ENCODE peak calls at places on chromosomes 7 and 10, in four cellular contexts. One of them, this sample, is unnamed.

GRCh38 chr10:80153460-80153859 is 20.9 kb downstream of the PLAC9 start:
- DNase-seq in thyroid gland: no peak
- DNase-seq in K562: no peak
- DNase-seq in ovary: no peak
- DNase-seq in this sample: peak; percentile 61

GRCh38 chr10:13331641-13332040 is 16.5 kb downstream of the SEPHS1 start:
- DNase-seq in thyroid gland: no peak
- DNase-seq in K562: no peak
- DNase-seq in ovary: no peak
- DNase-seq in this sample: no peak

GRCh38 chr7:657565-658119 is 68.9 kb upstream of the DNAAF5 start:
- DNase-seq in thyroid gland: no peak
- DNase-seq in K562: no peak
- DNase-seq in ovary: no peak
- DNase-seq in this sample: no peak

GRCh38 chr7:142811154-142811737 is 40.5 kb downstream of the PRSS2 start:
- DNase-seq in thyroid gland: no peak
- DNase-seq in K562: peak; percentile 73
- DNase-seq in ovary: no peak
- DNase-seq in this sample: no peak

GRCh38 chr7:54725255-54725654 is 33.8 kb downstream of the SEC61G start:
- DNase-seq in thyroid gland: no peak
- DNase-seq in K562: no peak
- DNase-seq in ovary: no peak
- DNase-seq in this sample: no peak

GRCh38 chr7:155963356-155963755 is 151.1 kb upstream of the SHH start:
- DNase-seq in thyroid gland: no peak
- DNase-seq in K562: no peak
- DNase-seq in ovary: no peak
- DNase-seq in this sample: no peak

GRCh38 chr7:133794490-133794889 is 332.6 kb upstream of the LRGUK start:
- DNase-seq in thyroid gland: no peak
- DNase-seq in K562: no peak
- DNase-seq in ovary: no peak
- DNase-seq in this sample: no peak

GRCh38 chr10:129031233-129032150 is 435.5 kb upstream of the MGMT start:
- DNase-seq in thyroid gland: no peak
- DNase-seq in K562: peak; percentile 50
- DNase-seq in ovary: no peak
- DNase-seq in this sample: peak; percentile 84

GRCh38 chr10:80141696-80142460 is 9.3 kb downstream of the PLAC9 start:
- DNase-seq in thyroid gland: no peak
- DNase-seq in K562: no peak
- DNase-seq in ovary: no peak
- DNase-seq in this sample: no peak

GRCh38 chr7:149320313-149321124 is 58.5 kb downstream of the ZNF783 start:
- DNase-seq in thyroid gland: no peak
- DNase-seq in K562: peak; percentile 57
- DNase-seq in ovary: no peak
- DNase-seq in this sample: no peak

GRCh38 chr10:5963591-5963990 is 13.8 kb downstream of the IL15RA start:
- DNase-seq in thyroid gland: no peak
- DNase-seq in K562: no peak
- DNase-seq in ovary: no peak
- DNase-seq in this sample: peak; percentile 40

GRCh38 chr10:123649672-123650071 is 16.5 kb upstream of the GPR26 start:
- DNase-seq in thyroid gland: no peak
- DNase-seq in K562: no peak
- DNase-seq in ovary: no peak
- DNase-seq in this sample: no peak

GRCh38 chr7:37993060-37993501 is 72.6 kb downstream of the EPDR1 start:
- DNase-seq in thyroid gland: no peak
- DNase-seq in K562: no peak
- DNase-seq in ovary: no peak
- DNase-seq in this sample: no peak

GRCh38 chr10:114779803-114780609 is 41.6 kb upstream of the FHIP2A start:
- DNase-seq in thyroid gland: no peak
- DNase-seq in K562: no peak
- DNase-seq in ovary: no peak
- DNase-seq in this sample: no peak

GRCh38 chr10:30027057-30028005 is 32.1 kb downstream of the JCAD start:
- DNase-seq in thyroid gland: peak; percentile 95
- DNase-seq in K562: peak; percentile 51
- DNase-seq in ovary: peak; percentile 28
- DNase-seq in this sample: no peak

GRCh38 chr10:132376394-132376851 is 20.6 kb upstream of the PWWP2B start:
- DNase-seq in thyroid gland: no peak
- DNase-seq in K562: no peak
- DNase-seq in ovary: no peak
- DNase-seq in this sample: peak; percentile 32

GRCh38 chr10:4701016-4701415 is 125.0 kb upstream of the AKR1E2 start:
- DNase-seq in thyroid gland: no peak
- DNase-seq in K562: no peak
- DNase-seq in ovary: no peak
- DNase-seq in this sample: no peak

GRCh38 chr7:8590791-8591190 is 157.4 kb downstream of the NXPH1 start:
- DNase-seq in thyroid gland: no peak
- DNase-seq in K562: no peak
- DNase-seq in ovary: no peak
- DNase-seq in this sample: no peak

GRCh38 chr7:79598351-79598750 is 144.9 kb upstream of the MAGI2 start:
- DNase-seq in thyroid gland: no peak
- DNase-seq in K562: no peak
- DNase-seq in ovary: no peak
- DNase-seq in this sample: no peak

GRCh38 chr10:77090381-77091356 is 546.9 kb downstream of the KCNMA1 start:
- DNase-seq in thyroid gland: no peak
- DNase-seq in K562: no peak
- DNase-seq in ovary: no peak
- DNase-seq in this sample: no peak

DNA sequence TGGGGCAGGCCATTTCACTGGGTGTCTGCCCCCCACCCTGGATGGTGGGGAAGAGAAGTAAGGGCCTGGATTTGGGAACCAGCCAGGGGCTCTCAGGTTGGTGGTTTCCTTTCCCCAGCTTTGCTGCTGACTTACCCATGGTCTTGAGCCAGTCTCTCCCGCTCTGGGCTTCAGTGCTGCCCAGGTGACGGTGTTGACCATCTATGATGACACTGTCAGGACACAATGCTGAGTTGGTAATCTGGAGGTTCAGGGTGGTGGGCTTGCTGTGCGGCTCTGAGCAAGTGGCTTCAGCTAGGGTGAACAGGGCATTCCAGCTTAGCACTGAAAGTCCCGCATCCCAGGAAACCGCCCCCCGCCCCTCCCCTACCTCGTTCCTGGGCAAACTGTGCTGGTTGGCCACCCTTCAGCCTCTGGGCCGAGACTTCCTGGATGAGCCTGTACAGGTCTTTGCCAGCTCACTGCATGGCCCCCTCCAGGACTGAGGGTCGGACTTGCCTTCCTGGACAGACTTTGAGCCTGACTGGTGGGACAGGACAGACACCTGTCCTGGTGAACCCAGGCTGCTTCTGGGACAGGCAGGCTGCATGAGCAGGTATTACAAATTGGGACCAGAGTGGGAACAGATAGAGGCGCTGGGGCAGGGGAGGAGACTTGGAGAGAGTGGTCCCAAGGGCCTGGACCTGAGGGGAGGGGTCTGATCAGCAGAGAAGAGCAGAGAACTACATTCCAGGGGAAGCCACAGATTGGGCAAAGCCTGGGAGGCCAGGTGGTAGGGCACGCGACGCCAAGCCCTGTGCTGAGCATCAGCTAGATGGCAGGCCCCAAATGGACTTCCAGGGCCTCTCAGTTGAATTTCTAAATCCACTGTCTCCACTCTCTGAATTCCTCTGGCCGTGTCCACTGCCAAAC is 19.9 kb upstream of the ZMIZ1 start:
- DNase-seq in thyroid gland: no peak
- DNase-seq in K562: no peak
- DNase-seq in ovary: no peak
- DNase-seq in this sample: peak; percentile 70
- H3K27ac ChIP-seq in thyroid gland: peak overlapping the region; percentile 6
- H3K27ac ChIP-seq in K562: peak overlapping the region; percentile 70
- H3K27ac ChIP-seq in ovary: no peak overlapping the region
- H3K27ac ChIP-seq in this sample: no peak overlapping the region

GRCh38 chr10:102617041-102617440 is 27.2 kb upstream of the TRIM8 start:
- DNase-seq in thyroid gland: no peak
- DNase-seq in K562: no peak
- DNase-seq in ovary: no peak
- DNase-seq in this sample: peak; percentile 50
- H3K4me1 ChIP-seq in thyroid gland: no peaks in the 10 kb centered on the region
- H3K4me1 ChIP-seq in K562: peaks cover 42% of the 10 kb centered on the region
- H3K4me1 ChIP-seq in ovary: peaks cover 12% of the 10 kb centered on the region
- H3K4me1 ChIP-seq in this sample: no peaks in the 10 kb centered on the region

GRCh38 chr7:99308461-99309074 is 17.1 kb upstream of the ARPC1A start:
- DNase-seq in thyroid gland: no peak
- DNase-seq in K562: no peak
- DNase-seq in ovary: no peak
- DNase-seq in this sample: peak; percentile 39
- H3K27ac ChIP-seq in thyroid gland: no peak overlapping the region
- H3K27ac ChIP-seq in K562: no peak overlapping the region
- H3K27ac ChIP-seq in ovary: no peak overlapping the region
- H3K27ac ChIP-seq in this sample: no peak overlapping the region

DNA sequence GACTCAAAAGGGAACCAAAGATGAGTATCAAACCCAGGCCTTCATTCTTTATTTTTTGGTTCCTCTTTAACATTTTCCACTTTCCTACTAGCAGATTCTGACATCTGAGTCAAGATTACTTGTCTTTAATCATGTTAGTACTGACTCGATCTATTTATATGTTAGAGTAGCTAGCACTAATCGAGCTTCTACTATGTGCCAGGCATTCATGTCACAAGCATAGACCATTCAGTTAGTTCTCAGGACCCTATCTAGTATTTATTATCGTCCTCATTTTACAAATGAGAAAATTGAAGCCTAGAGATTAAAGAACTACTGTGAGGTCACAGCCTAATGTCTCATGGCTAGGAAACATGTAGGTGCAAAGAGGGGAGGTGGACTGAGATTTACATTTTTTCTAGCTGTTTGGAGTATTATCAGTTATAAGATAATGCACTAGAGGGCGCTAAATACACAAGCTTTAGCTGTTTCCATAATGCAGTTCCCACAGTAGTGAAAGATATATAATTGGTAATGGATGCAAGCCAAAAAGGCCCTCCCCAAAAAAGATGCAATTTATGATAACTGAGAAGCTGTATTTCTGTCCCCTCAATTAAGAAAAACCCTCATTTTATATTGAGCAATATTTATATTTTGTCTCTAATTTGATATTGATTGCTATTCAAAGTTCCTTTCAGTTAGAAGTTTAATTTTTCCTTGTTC is 32.9 kb upstream of the KMT2E start:
- DNase-seq in thyroid gland: no peak
- DNase-seq in K562: peak; percentile 75
- DNase-seq in ovary: no peak
- DNase-seq in this sample: no peak
- H3K4me1 ChIP-seq in thyroid gland: peaks cover 31% of the 10 kb centered on the region
- H3K4me1 ChIP-seq in K562: peaks cover 11% of the 10 kb centered on the region
- H3K4me1 ChIP-seq in ovary: peaks cover 15% of the 10 kb centered on the region
- H3K4me1 ChIP-seq in this sample: peaks cover 21% of the 10 kb centered on the region

DNA sequence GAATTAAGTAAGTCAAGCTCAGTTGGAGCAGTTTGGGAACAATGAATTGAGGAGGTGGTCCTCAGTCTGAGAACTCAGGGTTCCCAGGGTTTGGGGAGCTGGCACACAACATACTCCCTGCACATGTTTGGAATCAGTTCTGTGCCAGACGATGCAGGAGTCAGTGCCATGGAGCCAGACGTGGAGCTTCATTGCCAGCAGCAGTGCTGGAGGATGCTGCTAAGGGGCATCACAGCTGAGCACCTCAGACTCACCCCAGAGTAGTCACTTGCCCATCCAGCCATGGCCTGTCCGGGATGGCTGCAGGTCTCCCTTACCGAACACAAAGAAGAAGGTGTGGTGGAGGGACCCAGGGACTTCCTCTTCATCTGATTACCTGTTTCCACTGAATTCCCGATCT is 7.9 kb downstream of the GIMAP5 start:
- DNase-seq in thyroid gland: no peak
- DNase-seq in K562: no peak
- DNase-seq in ovary: no peak
- DNase-seq in this sample: no peak
- H3K27ac ChIP-seq in thyroid gland: no peak overlapping the region
- H3K27ac ChIP-seq in K562: no peak overlapping the region
- H3K27ac ChIP-seq in ovary: no peak overlapping the region
- H3K27ac ChIP-seq in this sample: no peak overlapping the region

GRCh38 chr10:91610919-91611318 is 22.0 kb downstream of the PPP1R3C start:
- DNase-seq in thyroid gland: no peak
- DNase-seq in K562: no peak
- DNase-seq in ovary: no peak
- DNase-seq in this sample: no peak
- H3K4me1 ChIP-seq in thyroid gland: peaks cover 20% of the 10 kb centered on the region
- H3K4me1 ChIP-seq in K562: peaks cover 13% of the 10 kb centered on the region
- H3K4me1 ChIP-seq in ovary: peaks cover 18% of the 10 kb centered on the region
- H3K4me1 ChIP-seq in this sample: peaks cover 6% of the 10 kb centered on the region

DNA sequence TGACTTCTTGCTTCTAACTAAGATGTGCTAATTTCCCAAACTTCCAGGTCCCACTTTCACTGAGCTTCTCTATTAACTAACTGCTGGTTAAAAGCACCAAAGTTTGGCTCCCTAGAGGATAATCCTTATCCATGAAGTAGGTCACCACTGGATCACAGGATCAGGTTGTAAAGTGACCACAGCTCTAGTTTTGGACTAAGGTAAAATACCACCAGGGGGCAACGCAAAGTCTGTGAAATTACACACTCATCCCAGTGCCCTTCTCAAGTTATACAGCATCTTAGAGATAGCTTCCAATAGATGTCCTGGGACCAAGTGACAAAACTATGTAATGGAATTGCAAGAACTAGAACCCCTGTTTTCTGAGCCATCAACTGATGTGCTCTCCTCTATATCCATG is 116.4 kb upstream of the ASAH2 start:
- DNase-seq in thyroid gland: peak; percentile 25
- DNase-seq in K562: peak; percentile 69
- DNase-seq in ovary: no peak
- DNase-seq in this sample: no peak
- H3K27ac ChIP-seq in thyroid gland: no peak overlapping the region
- H3K27ac ChIP-seq in K562: no peak overlapping the region
- H3K27ac ChIP-seq in ovary: no peak overlapping the region
- H3K27ac ChIP-seq in this sample: no peak overlapping the region